ENCODE peak calls at places on chromosomes 13 and 19, in nine cellular contexts. O is heart left ventricle, D is NB4, F is A549, C is IMR-90, R is tibial nerve, Z is erythroblast, X is breast epithelium, S is testis. P is an unnamed sample.

GRCh38 chr13:33676045-33676699 is 141.8 kb upstream of the RFC3 start:
- DNase-seq in O (no peak), D (no peak), F (no peak), C (no peak), R (no peak), Z (no peak), X (no peak), S (no peak), P (no peak)

GRCh38 chr19:13100031-13100588 is 2.5 kb downstream of the LYL1 start:
- DNase-seq in O (no peak), D (peak; percentile 74), F (no peak), C (no peak), R (no peak), Z (peak; percentile 89), X (no peak), S (no peak), P (no peak)

GRCh38 chr13:109816112-109816978 is 30.0 kb upstream of the IRS2 start:
- DNase-seq in O (no peak), D (no peak), F (no peak), C (no peak), R (no peak), Z (no peak), X (no peak), S (no peak), P (no peak)

GRCh38 chr19:30671622-30672051 is 299.5 kb downstream of the ZNF536 start:
- DNase-seq in O (peak; percentile 42), D (no peak), F (no peak), C (no peak), R (peak; percentile 41), Z (no peak), X (no peak), S (peak; percentile 79), P (no peak)

GRCh38 chr13:91368676-91369425 is 21.4 kb downstream of the MIR17HG start:
- DNase-seq in O (no peak), D (no peak), F (no peak), C (peak; percentile 19), R (no peak), Z (no peak), X (no peak), S (no peak), P (no peak)

GRCh38 chr13:101919541-101920306 is 467.2 kb downstream of the ITGBL1 start:
- DNase-seq in O (peak; percentile 39), D (peak; percentile 14), F (no peak), C (peak; percentile 10), R (no peak), Z (no peak), X (no peak), S (peak; percentile 38), P (no peak)

GRCh38 chr19:15936950-15937349 is 2.6 kb upstream of the CYP4F11 start:
- DNase-seq in O (no peak), D (no peak), F (no peak), C (no peak), R (no peak), Z (no peak), X (no peak), S (no peak), P (no peak)

GRCh38 chr19:45147835-45148676 is 12.7 kb downstream of the NKPD1 start:
- DNase-seq in O (no peak), D (no peak), F (no peak), C (no peak), R (no peak), Z (no peak), X (no peak), S (no peak), P (no peak)

GRCh38 chr13:59461411-59461810 is 702.3 kb downstream of the DIAPH3 start:
- DNase-seq in O (no peak), D (no peak), F (no peak), C (no peak), R (no peak), Z (peak; percentile 83), X (no peak), S (no peak), P (no peak)

GRCh38 chr19:5321851-5322681 is 18.5 kb downstream of the PTPRS start:
- DNase-seq in O (no peak), D (peak; percentile 77), F (no peak), C (no peak), R (no peak), Z (no peak), X (no peak), S (no peak), P (no peak)

GRCh38 chr13:29905845-29906244 is 55.4 kb upstream of the UBL3 start:
- DNase-seq in O (no peak), D (peak; percentile 86), F (no peak), C (peak; percentile 56), R (no peak), Z (no peak), X (no peak), S (peak; percentile 25), P (peak; percentile 83)

GRCh38 chr19:17170538-17171297 is 44.4 kb upstream of the USE1 start:
- DNase-seq in O (no peak), D (no peak), F (no peak), C (no peak), R (no peak), Z (no peak), X (no peak), S (no peak), P (no peak)

DNA sequence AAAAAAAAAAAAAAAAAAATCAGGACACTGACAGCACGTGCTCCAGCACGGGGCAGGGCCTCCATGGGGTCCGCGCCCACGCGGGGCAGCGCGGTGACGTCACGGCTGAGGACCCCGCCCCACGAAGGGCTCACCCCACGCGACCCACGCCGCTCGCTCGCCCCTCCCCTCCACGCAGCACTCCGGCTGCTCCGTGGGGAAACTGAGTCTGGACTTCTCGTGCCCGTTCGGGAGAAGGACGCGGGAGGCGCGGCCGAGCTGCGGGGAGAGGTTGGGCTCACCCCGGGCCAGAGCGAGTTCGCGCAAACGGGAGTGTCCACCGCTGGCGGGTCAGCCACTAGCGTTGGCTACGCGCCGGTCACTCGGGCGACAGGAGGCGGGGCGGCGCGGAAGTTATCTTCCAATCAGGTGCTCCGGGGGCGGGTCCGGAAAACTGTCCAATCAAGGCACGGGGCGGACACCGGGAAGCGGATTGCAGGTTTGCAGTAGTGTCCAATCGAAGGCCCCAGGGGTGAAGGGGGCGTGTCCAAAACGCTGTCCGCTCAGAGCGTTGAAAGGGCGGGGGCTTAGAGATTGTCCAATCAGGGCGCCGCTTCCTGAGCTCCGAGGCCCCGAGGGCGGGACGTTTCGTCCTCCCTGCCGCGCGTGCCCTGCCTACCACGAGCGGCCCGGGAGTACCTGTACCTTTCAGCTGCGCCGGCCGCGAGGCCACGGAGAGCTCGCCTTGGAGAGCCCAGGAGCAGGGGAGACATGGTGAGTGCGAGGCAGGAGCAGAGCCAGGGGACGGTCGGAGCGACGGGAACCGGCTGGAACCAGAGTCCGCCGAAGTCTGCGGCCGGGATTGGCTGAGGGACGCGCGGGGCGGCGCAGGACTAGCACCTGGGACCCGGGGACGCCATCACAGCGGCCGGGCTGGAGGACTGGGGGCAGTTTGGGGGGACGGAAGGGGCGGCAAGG is at the start of gene ZNF57:
- DNase-seq in O (peak; percentile 100), D (peak; percentile 97), F (peak; percentile 93), C (peak; percentile 98), R (peak; percentile 100), Z (peak; percentile 97), X (peak; percentile 100), S (peak; percentile 100), P (peak; percentile 100)
- TF ChIP-seq POLR2A in O (no peak), D (peak; percentile 34), F (peak; percentile 34), C (no peak), R (peak; percentile 27), Z (peak; percentile 56), X (no peak), S (no peak), P (no peak)

DNA sequence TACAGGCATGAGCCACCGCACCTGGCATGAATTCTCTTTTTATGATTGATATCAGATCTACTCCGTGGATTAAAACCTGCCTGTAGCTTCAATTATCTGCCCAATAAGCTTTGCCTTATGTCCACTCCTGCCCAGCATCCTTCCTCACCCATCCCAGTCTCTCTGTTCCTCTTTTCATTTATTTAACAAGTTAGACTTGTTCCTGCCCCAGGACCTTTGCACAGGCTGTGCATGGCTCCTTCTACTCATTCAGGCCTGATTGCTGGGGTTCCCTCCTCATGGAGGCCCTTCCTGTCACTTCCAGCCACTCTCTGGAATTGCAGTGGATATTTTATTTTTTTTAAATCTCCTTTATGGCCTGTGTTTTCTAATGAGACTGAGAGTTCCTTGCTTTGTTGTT is 27.6 kb downstream of the SMARCA4 start:
- DNase-seq in O (no peak), D (no peak), F (no peak), C (no peak), R (no peak), Z (no peak), X (no peak), S (no peak), P (no peak)
- TF ChIP-seq POLR2A in O (no peak), D (no peak), F (no peak), C (no peak), R (no peak), Z (no peak), X (no peak), S (no peak), P (no peak)

GRCh38 chr13:23963184-23963931 is 66.1 kb upstream of the C1QTNF9B start:
- DNase-seq in O (no peak), D (no peak), F (no peak), C (no peak), R (no peak), Z (no peak), X (no peak), S (no peak), P (no peak)

GRCh38 chr13:23965346-23965745 is 68.0 kb upstream of the C1QTNF9B start:
- DNase-seq in O (peak; percentile 20), D (no peak), F (no peak), C (no peak), R (no peak), Z (no peak), X (no peak), S (no peak), P (no peak)

GRCh38 chr13:23963947-23964346 is 66.6 kb upstream of the C1QTNF9B start:
- DNase-seq in O (no peak), D (no peak), F (no peak), C (peak; percentile 57), R (no peak), Z (no peak), X (no peak), S (no peak), P (no peak)

GRCh38 chr13:23966691-23967615 is 69.7 kb upstream of the C1QTNF9B start:
- DNase-seq in O (no peak), D (no peak), F (no peak), C (peak; percentile 15), R (no peak), Z (no peak), X (no peak), S (no peak), P (no peak)

DNA sequence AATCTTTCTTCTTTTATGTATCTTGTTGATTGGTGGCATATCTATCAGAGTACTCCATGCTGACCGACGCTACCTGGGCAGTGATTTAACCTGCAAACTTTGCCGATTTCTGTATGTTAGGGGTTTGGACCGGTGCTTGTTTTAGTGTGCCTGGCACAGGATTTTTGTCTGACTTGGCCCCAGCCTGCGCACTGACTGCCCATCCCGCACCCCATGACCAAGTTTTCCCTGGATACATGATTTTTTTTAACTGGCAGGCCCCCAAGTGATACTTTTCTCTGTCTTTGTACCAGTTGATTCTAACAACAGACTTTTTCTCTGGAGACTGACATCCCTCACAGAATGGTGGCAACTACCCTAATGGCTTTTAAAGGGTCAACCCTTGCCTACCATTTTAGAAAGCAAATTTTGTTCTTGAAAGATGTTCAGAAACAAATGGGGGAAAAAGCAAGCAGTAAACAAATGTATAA is 69.0 kb upstream of the C1QTNF9B start:
- DNase-seq in O (no peak), D (no peak), F (no peak), C (no peak), R (no peak), Z (no peak), X (no peak), S (no peak), P (no peak)
- TF ChIP-seq POLR2A in O (no peak), D (no peak), F (no peak), C (no peak), R (no peak), Z (no peak), X (no peak), S (no peak), P (no peak)

GRCh38 chr19:8505680-8506401 is 3.4 kb upstream of the PRAM1 start:
- DNase-seq in O (peak; percentile 81), D (peak; percentile 93), F (peak; percentile 81), C (peak; percentile 49), R (peak; percentile 68), Z (peak; percentile 63), X (peak; percentile 81), S (peak; percentile 85), P (peak; percentile 68)
- TF ChIP-seq POLR2A in O (no peak), D (peak; percentile 43), F (no peak), C (no peak), R (no peak), Z (no peak), X (no peak), S (no peak), P (no peak)

P was measured in lower leg skin.